ENCODE peak calls at places on chromosomes 5 and 9, in four cellular contexts. One of them, this sample, is unnamed.
A peak's percentile ranks its signal among the peaks of the same experiment; 100 is the strongest.

GRCh38 chr5:94613583-94613982 is 4.8 kb downstream of the KIAA0825 start:
- DNase-seq in IMR-90: peak; percentile 13
- DNase-seq in left ventricle myocardium inferior: no peak
- DNase-seq in CD8-positive, alpha-beta T cell: no peak
- DNase-seq in this sample: no peak

GRCh38 chr5:169648725-169649124 is 11.7 kb downstream of the DOCK2 start:
- DNase-seq in IMR-90: peak; percentile 48
- DNase-seq in CD8-positive, alpha-beta T cell: no peak
- DNase-seq in left ventricle myocardium inferior: peak; percentile 53
- DNase-seq in this sample: no peak

GRCh38 chr9:5443845-5444244 is 6.1 kb upstream of the PLGRKT start:
- DNase-seq in CD8-positive, alpha-beta T cell: no peak
- DNase-seq in left ventricle myocardium inferior: no peak
- DNase-seq in IMR-90: no peak
- DNase-seq in this sample: no peak

GRCh38 chr5:143721960-143722359 is 90.0 kb upstream of the HMHB1 start:
- DNase-seq in IMR-90: no peak
- DNase-seq in CD8-positive, alpha-beta T cell: no peak
- DNase-seq in left ventricle myocardium inferior: no peak
- DNase-seq in this sample: no peak

GRCh38 chr5:6279607-6280006 is 98.7 kb downstream of the MED10 start:
- DNase-seq in IMR-90: no peak
- DNase-seq in left ventricle myocardium inferior: no peak
- DNase-seq in CD8-positive, alpha-beta T cell: no peak
- DNase-seq in this sample: no peak

GRCh38 chr5:76544268-76544926 is 78.8 kb downstream of the F2RL2 start:
- DNase-seq in left ventricle myocardium inferior: no peak
- DNase-seq in IMR-90: peak; percentile 13
- DNase-seq in CD8-positive, alpha-beta T cell: peak; percentile 43
- DNase-seq in this sample: no peak

GRCh38 chr5:132055808-132056609 is 4.4 kb upstream of the IL3 start:
- DNase-seq in left ventricle myocardium inferior: peak; percentile 10
- DNase-seq in CD8-positive, alpha-beta T cell: peak; percentile 43
- DNase-seq in IMR-90: no peak
- DNase-seq in this sample: no peak

GRCh38 chr9:73996844-73997243 is 500.3 kb upstream of the RORB start:
- DNase-seq in CD8-positive, alpha-beta T cell: no peak
- DNase-seq in left ventricle myocardium inferior: no peak
- DNase-seq in IMR-90: no peak
- DNase-seq in this sample: no peak

GRCh38 chr9:21070171-21070571 is 7.6 kb downstream of the IFNB1 start:
- DNase-seq in IMR-90: peak; percentile 98
- DNase-seq in left ventricle myocardium inferior: no peak
- DNase-seq in CD8-positive, alpha-beta T cell: no peak
- DNase-seq in this sample: no peak

GRCh38 chr9:80699551-80699998 is 989.8 kb downstream of the TLE1 start:
- DNase-seq in IMR-90: peak; percentile 81
- DNase-seq in left ventricle myocardium inferior: no peak
- DNase-seq in CD8-positive, alpha-beta T cell: no peak
- DNase-seq in this sample: no peak

GRCh38 chr9:122374885-122375420 is 4.1 kb downstream of the PTGS1 start:
- DNase-seq in left ventricle myocardium inferior: peak; percentile 81
- DNase-seq in IMR-90: peak; percentile 77
- DNase-seq in CD8-positive, alpha-beta T cell: no peak
- DNase-seq in this sample: no peak
- H3K27ac ChIP-seq in left ventricle myocardium inferior: peak overlapping the region; percentile 48
- H3K27ac ChIP-seq in IMR-90: peak overlapping the region; percentile 76
- H3K27ac ChIP-seq in CD8-positive, alpha-beta T cell: no peak overlapping the region
- H3K27ac ChIP-seq in this sample: no peak overlapping the region

GRCh38 chr5:120613729-120614128 is 149.6 kb downstream of the PRR16 start:
- DNase-seq in IMR-90: no peak
- DNase-seq in CD8-positive, alpha-beta T cell: no peak
- DNase-seq in left ventricle myocardium inferior: no peak
- DNase-seq in this sample: no peak

GRCh38 chr5:120610145-120610544 is 146.0 kb downstream of the PRR16 start:
- DNase-seq in CD8-positive, alpha-beta T cell: no peak
- DNase-seq in IMR-90: no peak
- DNase-seq in left ventricle myocardium inferior: no peak
- DNase-seq in this sample: no peak

GRCh38 chr5:120604898-120605297 is 140.8 kb downstream of the PRR16 start:
- DNase-seq in left ventricle myocardium inferior: no peak
- DNase-seq in IMR-90: peak; percentile 94
- DNase-seq in CD8-positive, alpha-beta T cell: no peak
- DNase-seq in this sample: no peak

GRCh38 chr5:120605325-120606079 is 141.4 kb downstream of the PRR16 start:
- DNase-seq in left ventricle myocardium inferior: no peak
- DNase-seq in IMR-90: no peak
- DNase-seq in CD8-positive, alpha-beta T cell: no peak
- DNase-seq in this sample: no peak

GRCh38 chr5:120609570-120609969 is 145.5 kb downstream of the PRR16 start:
- DNase-seq in left ventricle myocardium inferior: no peak
- DNase-seq in IMR-90: peak; percentile 30
- DNase-seq in CD8-positive, alpha-beta T cell: no peak
- DNase-seq in this sample: no peak
- H3K27ac ChIP-seq in left ventricle myocardium inferior: no peak overlapping the region
- H3K27ac ChIP-seq in IMR-90: peak overlapping the region; percentile 3
- H3K27ac ChIP-seq in CD8-positive, alpha-beta T cell: no peak overlapping the region
- H3K27ac ChIP-seq in this sample: no peak overlapping the region

GRCh38 chr5:148412124-148412523 is 28.4 kb downstream of the FBXO38 start:
- DNase-seq in IMR-90: no peak
- DNase-seq in left ventricle myocardium inferior: no peak
- DNase-seq in CD8-positive, alpha-beta T cell: no peak
- DNase-seq in this sample: no peak
- H3K27ac ChIP-seq in IMR-90: no peak overlapping the region
- H3K27ac ChIP-seq in left ventricle myocardium inferior: peak overlapping the region; percentile 11
- H3K27ac ChIP-seq in CD8-positive, alpha-beta T cell: no peak overlapping the region
- H3K27ac ChIP-seq in this sample: no peak overlapping the region

DNA sequence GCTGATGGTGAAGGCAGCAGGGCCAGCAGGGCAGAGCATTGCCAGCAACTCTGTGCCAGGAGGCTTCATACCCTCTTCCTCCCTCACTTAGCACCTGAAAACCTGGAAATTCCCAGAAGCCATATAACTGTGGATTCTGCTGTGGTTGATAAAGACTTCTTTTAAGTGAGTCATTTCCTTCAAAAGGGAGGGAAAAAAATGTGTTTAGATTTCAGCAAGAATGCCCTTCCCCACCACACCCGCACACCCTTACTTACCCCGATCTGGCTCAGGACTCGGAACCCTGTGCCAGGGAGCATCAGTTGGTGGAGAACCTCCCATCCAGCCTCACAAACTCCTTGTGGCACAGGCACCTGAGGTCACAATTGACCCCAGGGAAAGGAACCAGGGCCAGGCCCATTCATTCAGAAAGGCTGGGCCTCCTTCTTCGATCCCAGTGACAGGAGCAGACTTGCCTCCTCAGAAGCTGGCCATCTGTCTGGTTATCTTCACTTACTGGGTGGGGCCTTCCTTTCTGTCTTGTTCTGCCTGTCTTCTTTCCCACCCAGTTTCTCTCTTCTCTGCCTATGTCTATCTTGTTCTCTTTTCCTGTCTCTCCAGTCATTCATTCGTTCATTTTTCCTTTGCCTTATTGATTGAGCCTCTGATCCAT is 62.6 kb downstream of the PLAC8L1 start:
- DNase-seq in CD8-positive, alpha-beta T cell: no peak
- DNase-seq in IMR-90: peak; percentile 80
- DNase-seq in left ventricle myocardium inferior: no peak
- DNase-seq in this sample: no peak
- H3K27ac ChIP-seq in CD8-positive, alpha-beta T cell: no peak overlapping the region
- H3K27ac ChIP-seq in IMR-90: no peak overlapping the region
- H3K27ac ChIP-seq in left ventricle myocardium inferior: no peak overlapping the region
- H3K27ac ChIP-seq in this sample: no peak overlapping the region

GRCh38 chr9:123390337-123391135 is 34.5 kb downstream of the CRB2 start:
- DNase-seq in IMR-90: no peak
- DNase-seq in left ventricle myocardium inferior: no peak
- DNase-seq in CD8-positive, alpha-beta T cell: no peak
- DNase-seq in this sample: no peak

GRCh38 chr9:123389070-123389469 is 33.1 kb downstream of the CRB2 start:
- DNase-seq in IMR-90: no peak
- DNase-seq in CD8-positive, alpha-beta T cell: no peak
- DNase-seq in left ventricle myocardium inferior: no peak
- DNase-seq in this sample: no peak

GRCh38 chr9:123389698-123390097 is 33.7 kb downstream of the CRB2 start:
- DNase-seq in IMR-90: no peak
- DNase-seq in CD8-positive, alpha-beta T cell: no peak
- DNase-seq in left ventricle myocardium inferior: no peak
- DNase-seq in this sample: no peak

GRCh38 chr9:123391233-123391632 is 35.2 kb downstream of the CRB2 start:
- DNase-seq in IMR-90: no peak
- DNase-seq in left ventricle myocardium inferior: no peak
- DNase-seq in CD8-positive, alpha-beta T cell: no peak
- DNase-seq in this sample: no peak

GRCh38 chr9:123387686-123388085 is 31.7 kb downstream of the CRB2 start:
- DNase-seq in left ventricle myocardium inferior: no peak
- DNase-seq in CD8-positive, alpha-beta T cell: no peak
- DNase-seq in IMR-90: no peak
- DNase-seq in this sample: no peak
- H3K27ac ChIP-seq in left ventricle myocardium inferior: no peak overlapping the region
- H3K27ac ChIP-seq in CD8-positive, alpha-beta T cell: no peak overlapping the region
- H3K27ac ChIP-seq in IMR-90: no peak overlapping the region
- H3K27ac ChIP-seq in this sample: no peak overlapping the region

GRCh38 chr5:175460560-175460959 is 16.6 kb upstream of the DRD1 start:
- DNase-seq in IMR-90: no peak
- DNase-seq in CD8-positive, alpha-beta T cell: no peak
- DNase-seq in left ventricle myocardium inferior: no peak
- DNase-seq in this sample: no peak
- H3K27ac ChIP-seq in IMR-90: no peak overlapping the region
- H3K27ac ChIP-seq in CD8-positive, alpha-beta T cell: no peak overlapping the region
- H3K27ac ChIP-seq in left ventricle myocardium inferior: no peak overlapping the region
- H3K27ac ChIP-seq in this sample: no peak overlapping the region

DNA sequence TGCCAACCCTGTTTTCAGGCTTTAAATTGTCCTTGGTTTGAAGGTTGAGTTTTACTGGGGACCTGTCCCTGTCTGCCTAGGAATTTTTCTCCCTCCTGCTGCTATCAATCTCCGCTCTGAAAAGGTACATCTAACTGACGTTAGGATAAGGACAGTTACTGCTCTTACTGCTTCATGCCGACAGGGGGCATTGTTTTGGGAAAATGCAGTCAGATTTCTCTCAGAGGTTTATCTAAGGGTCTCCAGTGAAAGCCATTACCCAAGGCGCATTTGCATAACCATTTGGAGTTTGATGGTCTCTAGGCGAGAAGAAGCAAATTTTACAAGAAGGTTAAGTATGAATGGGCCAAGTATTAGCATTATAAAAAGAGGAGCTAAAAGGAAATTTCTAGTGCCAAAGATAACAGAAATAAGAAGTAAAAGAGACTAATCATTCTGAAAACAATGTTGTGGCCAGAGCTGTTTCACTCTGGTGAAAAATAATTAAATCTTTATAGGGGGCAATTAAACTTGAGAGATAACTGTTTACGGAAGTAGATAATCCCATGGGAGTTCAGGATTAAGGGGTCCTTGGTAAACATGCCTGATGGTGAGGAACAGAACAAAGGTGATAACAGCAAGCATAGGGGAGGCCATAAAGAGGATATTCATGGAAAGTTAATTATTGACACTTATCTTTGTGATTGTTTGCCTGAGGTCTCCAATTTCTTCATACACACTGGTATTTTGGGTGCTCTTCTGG is 605.0 kb downstream of the MTRR start:
- DNase-seq in IMR-90: no peak
- DNase-seq in CD8-positive, alpha-beta T cell: no peak
- DNase-seq in left ventricle myocardium inferior: no peak
- DNase-seq in this sample: no peak
- H3K27ac ChIP-seq in IMR-90: no peak overlapping the region
- H3K27ac ChIP-seq in CD8-positive, alpha-beta T cell: no peak overlapping the region
- H3K27ac ChIP-seq in left ventricle myocardium inferior: no peak overlapping the region
- H3K27ac ChIP-seq in this sample: no peak overlapping the region

GRCh38 chr5:107477492-107477891 is 193.2 kb downstream of the EFNA5 start:
- DNase-seq in CD8-positive, alpha-beta T cell: no peak
- DNase-seq in IMR-90: no peak
- DNase-seq in left ventricle myocardium inferior: no peak
- DNase-seq in this sample: no peak
- H3K27ac ChIP-seq in CD8-positive, alpha-beta T cell: peak overlapping the region; percentile 47
- H3K27ac ChIP-seq in IMR-90: no peak overlapping the region
- H3K27ac ChIP-seq in left ventricle myocardium inferior: peak overlapping the region; percentile 49
- H3K27ac ChIP-seq in this sample: no peak overlapping the region

This sample was measured in caudate nucleus.